ENCODE peak calls at places on chromosomes 11 and 22, in six cellular contexts. R is MM.1S; A is MCF 10A; G is fibroblast of pulmonary artery; K is fibroblast of the aortic adventitia; E is stimulated activated CD8-positive, alpha-beta memory T cell treated with anti-CD3 and anti-CD28 coated beads, Interleukin-7, amount 100 ng/mL, for 24 hours. O is an unnamed sample.

GRCh38 chr11:40166892-40167291 is 1292.6 kb downstream of the LRRC4C start:
- DNase-seq in R (no peak), A (peak), G (no peak), K (no peak), E (no peak), O (no peak)

GRCh38 chr22:42280836-42281235 is 10.4 kb upstream of the TCF20 start:
- DNase-seq in R (no peak), A (no peak), G (no peak), K (no peak), E (no peak), O (no peak)

GRCh38 chr11:74418509-74418895 is 20.3 kb upstream of the PGM2L1 start:
- DNase-seq in R (no peak), A (peak), G (peak), K (peak), E (no peak), O (no peak)

GRCh38 chr11:4493480-4493818 is 11.0 kb downstream of the OR52K1 start:
- DNase-seq in R (no peak), A (no peak), G (no peak), K (no peak), E (no peak), O (no peak)

GRCh38 chr11:9905562-9905961 is 241.7 kb downstream of the SWAP70 start:
- DNase-seq in R (no peak), A (no peak), G (peak), K (no peak), E (no peak), O (no peak)

GRCh38 chr11:47331454-47332302 is 20.8 kb downstream of the MYBPC3 start:
- DNase-seq in R (no peak), A (no peak), G (no peak), K (no peak), E (no peak), O (no peak)

GRCh38 chr22:23180893-23181762 is 819 bp downstream of the BCR start:
- DNase-seq in R (peak), A (peak), G (no peak), K (no peak), E (no peak), O (no peak)

GRCh38 chr11:98561216-98561615 is 459.5 kb upstream of the CNTN5 start:
- DNase-seq in R (no peak), A (peak), G (no peak), K (no peak), E (no peak), O (no peak)

O was measured in omental fat pad.